ENCODE peak calls at places on chromosome 5, in ten cellular contexts. O is cardiac fibroblast, Q is OCI-LY7, U is GM23248, H is hepatocyte, M is tibial artery, Y is fibroblast of mammary gland, T is AG10803, R is upper lobe of left lung, I is heart right ventricle. G is an unnamed sample.

GRCh38 chr5:132816083-132816482 is 3.0 kb downstream of the SOWAHA start:
- DNase-seq in O (no peak), Q (no peak), U (no peak), H (no peak), M (no peak), Y (no peak), T (no peak), R (no peak), I (no peak), G (no peak)

GRCh38 chr5:132303589-132303988 is 9.4 kb downstream of the SLC22A4 start:
- DNase-seq in O (no peak), Q (no peak), U (no peak), H (no peak), M (no peak), Y (no peak), T (no peak), R (no peak), I (no peak), G (no peak)

GRCh38 chr5:57816108-57816507 is 333.5 kb upstream of the ACTBL2 start:
- DNase-seq in O (peak), Q (no peak), U (peak), H (no peak), M (no peak), Y (peak), T (peak), R (no peak), I (no peak), G (peak)

GRCh38 chr5:72018158-72018803 is 89.0 kb upstream of the MAP1B start:
- DNase-seq in O (peak), Q (peak), U (peak), H (peak), M (peak), Y (peak), T (peak), R (no peak), I (peak), G (no peak)

GRCh38 chr5:23316060-23316591 is 191.3 kb upstream of the PRDM9 start:
- DNase-seq in O (no peak), Q (no peak), U (no peak), H (no peak), M (no peak), Y (peak), T (no peak), R (no peak), I (no peak), G (no peak)

GRCh38 chr5:87127956-87128687 is 139.6 kb upstream of the RASA1 start:
- DNase-seq in O (no peak), Q (no peak), U (peak), H (no peak), M (no peak), Y (no peak), T (peak), R (no peak), I (no peak), G (no peak)

GRCh38 chr5:151038801-151039238 is 18.4 kb downstream of the GPX3 start:
- DNase-seq in O (no peak), Q (no peak), U (peak), H (no peak), M (peak), Y (peak), T (no peak), R (no peak), I (no peak), G (no peak)

GRCh38 chr5:72661405-72661804 is 154.2 kb upstream of the ZNF366 start:
- DNase-seq in O (no peak), Q (no peak), U (peak), H (peak), M (no peak), Y (peak), T (no peak), R (no peak), I (no peak), G (peak)

GRCh38 chr5:55597014-55597981 is 62.5 kb upstream of the PLPP1 start:
- DNase-seq in O (peak), Q (no peak), U (peak), H (peak), M (no peak), Y (peak), T (peak), R (no peak), I (peak), G (no peak)

GRCh38 chr5:108487951-108488350 is 106.1 kb upstream of the FBXL17 start:
- DNase-seq in O (no peak), Q (no peak), U (peak), H (no peak), M (no peak), Y (peak), T (no peak), R (no peak), I (no peak), G (no peak)

GRCh38 chr5:150636391-150637244 is 3.8 kb upstream of the SYNPO start:
- DNase-seq in O (peak), Q (no peak), U (peak), H (peak), M (peak), Y (peak), T (peak), R (no peak), I (no peak), G (no peak)

GRCh38 chr5:161400583-161400982 is 145.9 kb downstream of the GABRB2 start:
- DNase-seq in O (no peak), Q (no peak), U (no peak), H (no peak), M (no peak), Y (no peak), T (no peak), R (no peak), I (no peak), G (no peak)

GRCh38 chr5:43074987-43075318 is 34.8 kb upstream of the ANXA2R start:
- DNase-seq in O (no peak), Q (no peak), U (no peak), H (no peak), M (no peak), Y (no peak), T (no peak), R (no peak), I (no peak), G (no peak)

GRCh38 chr5:36108758-36109245 is 42.1 kb upstream of the UGT3A2 start:
- DNase-seq in O (no peak), Q (no peak), U (peak), H (no peak), M (no peak), Y (no peak), T (peak), R (no peak), I (no peak), G (no peak)

GRCh38 chr5:69451941-69452652 is 37.2 kb downstream of the MARVELD2 start:
- DNase-seq in O (no peak), Q (no peak), U (no peak), H (peak), M (no peak), Y (peak), T (no peak), R (no peak), I (no peak), G (no peak)

GRCh38 chr5:69450116-69450515 is 35.2 kb downstream of the MARVELD2 start:
- DNase-seq in O (peak), Q (no peak), U (peak), H (no peak), M (no peak), Y (peak), T (peak), R (no peak), I (no peak), G (peak)

GRCh38 chr5:69449511-69449910 is 34.6 kb downstream of the MARVELD2 start:
- DNase-seq in O (no peak), Q (no peak), U (no peak), H (no peak), M (no peak), Y (no peak), T (no peak), R (no peak), I (no peak), G (no peak)

GRCh38 chr5:69454460-69455249 is 37.9 kb upstream of the OCLN start:
- DNase-seq in O (no peak), Q (no peak), U (no peak), H (peak), M (no peak), Y (no peak), T (no peak), R (no peak), I (no peak), G (no peak)
- H3K4me3 ChIP-seq in O (no peak), Q (no peak), U (no peak), H (no peak), M (no peak), Y (no peak), T (no peak), R (no peak), I (no peak), G (no peak)

DNA sequence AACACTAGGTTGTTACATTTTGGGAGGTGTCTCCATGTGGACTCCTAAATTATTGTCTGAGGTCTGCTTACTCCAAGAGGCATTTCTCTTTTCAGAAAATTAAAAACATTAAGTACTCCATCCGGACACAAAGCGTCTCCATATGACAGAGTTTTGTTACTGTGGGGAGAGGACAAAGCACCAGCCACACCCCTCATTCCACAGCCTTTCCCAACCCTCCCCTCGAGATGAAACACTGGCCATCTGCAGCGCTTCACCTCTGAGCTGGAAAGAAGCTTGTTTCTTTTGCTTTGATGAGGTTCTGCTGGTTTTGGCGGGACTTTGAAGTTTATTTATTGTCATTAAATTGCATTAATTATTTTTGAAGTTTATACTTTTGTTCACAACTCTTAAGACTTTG is 27.7 kb upstream of the NKD2 start:
- DNase-seq in O (no peak), Q (no peak), U (peak), H (peak), M (no peak), Y (no peak), T (peak), R (no peak), I (no peak), G (no peak)
- H3K4me3 ChIP-seq in O (no peak), Q (no peak), U (peak), H (no peak), M (no peak), Y (no peak), T (no peak), R (no peak), I (no peak), G (no peak)

DNA sequence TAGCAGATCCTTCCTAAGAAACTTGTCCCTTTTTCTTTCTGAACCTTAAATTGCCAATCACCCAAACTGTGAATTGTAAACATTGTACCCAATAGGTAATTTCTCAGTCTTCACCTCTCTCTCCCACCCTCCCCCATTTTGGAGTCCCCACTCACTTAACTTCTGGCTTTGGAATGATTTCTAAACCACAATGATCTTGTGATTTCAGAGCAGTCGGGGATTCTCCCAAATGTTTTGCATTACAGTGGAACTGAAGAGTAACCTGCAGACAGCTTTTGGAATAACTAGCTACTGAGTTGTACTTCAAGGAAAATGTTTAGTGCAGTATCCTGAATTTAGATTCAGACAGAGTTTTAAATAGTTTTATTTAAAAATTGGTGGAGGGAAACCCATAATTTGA is 19.2 kb downstream of the SLC27A6 start:
- DNase-seq in O (no peak), Q (no peak), U (no peak), H (no peak), M (no peak), Y (no peak), T (no peak), R (no peak), I (no peak), G (no peak)
- H3K4me3 ChIP-seq in O (no peak), Q (no peak), U (no peak), H (no peak), M (no peak), Y (no peak), T (no peak), R (no peak), I (no peak), G (no peak)

GRCh38 chr5:171120986-171121622 is 187.9 kb upstream of the TLX3 start:
- DNase-seq in O (no peak), Q (no peak), U (no peak), H (no peak), M (no peak), Y (no peak), T (no peak), R (peak), I (no peak), G (no peak)
- H3K4me3 ChIP-seq in O (no peak), Q (no peak), U (no peak), H (no peak), M (no peak), Y (no peak), T (no peak), R (no peak), I (no peak), G (no peak)

G was measured in skeletal muscle cell.